ENCODE peak calls at places on chromosomes 2 and 18, in nine cellular contexts. Z, V, W, A, C, R, P, J and S are unnamed samples.

GRCh38 chr2:27509326-27509725 is 12.7 kb downstream of the GCKR start:
- DNase-seq in W (no peak), V (no peak), R (no peak), C (no peak), J (no peak), P (no peak), A (no peak), Z (no peak), S (no peak)

GRCh38 chr18:10230072-10230471 is 224.4 kb upstream of the APCDD1 start:
- DNase-seq in J (no peak), V (no peak), Z (peak), A (peak), R (peak), C (no peak), P (no peak), W (no peak), S (peak)

GRCh38 chr2:50820176-50820575 is 211.8 kb downstream of the NRXN1 start:
- DNase-seq in W (no peak), J (no peak), R (no peak), C (no peak), V (no peak), A (no peak), Z (no peak), P (no peak), S (no peak)

GRCh38 chr2:128595763-128596452 is 277.2 kb upstream of the HS6ST1 start:
- DNase-seq in J (no peak), Z (no peak), V (no peak), P (no peak), C (no peak), R (no peak), W (no peak), A (no peak), S (no peak)

GRCh38 chr18:63553117-63553516 is 10.9 kb downstream of the SERPINB12 start:
- DNase-seq in Z (no peak), V (no peak), P (no peak), R (no peak), C (no peak), A (peak), W (no peak), J (no peak), S (peak)

GRCh38 chr2:118529931-118530330 is 317.5 kb downstream of the EN1 start:
- DNase-seq in R (no peak), J (no peak), Z (no peak), W (no peak), P (no peak), C (no peak), A (no peak), V (no peak), S (no peak)

GRCh38 chr2:71846669-71847291 is 300.9 kb downstream of the CYP26B1 start:
- DNase-seq in R (peak), W (no peak), A (no peak), V (no peak), P (no peak), J (no peak), C (no peak), Z (no peak), S (no peak)

GRCh38 chr18:61662726-61663125 is 230.1 kb downstream of the RNF152 start:
- DNase-seq in R (no peak), V (no peak), Z (no peak), C (no peak), W (no peak), P (no peak), J (no peak), A (no peak), S (no peak)

GRCh38 chr2:240561325-240561971 is 1.3 kb downstream of the DUSP28 start:
- DNase-seq in W (no peak), J (peak), R (peak), A (no peak), C (no peak), P (peak), V (no peak), Z (no peak), S (peak)

GRCh38 chr2:22904126-22904684 is 480.8 kb upstream of the KLHL29 start:
- DNase-seq in C (peak), Z (peak), J (peak), R (no peak), P (no peak), V (peak), A (no peak), W (peak), S (peak)

GRCh38 chr2:22903616-22904015 is 481.4 kb upstream of the KLHL29 start:
- DNase-seq in V (no peak), W (no peak), A (no peak), P (no peak), R (no peak), J (no peak), Z (no peak), C (no peak), S (no peak)

GRCh38 chr2:22912398-22912797 is 472.6 kb upstream of the KLHL29 start:
- DNase-seq in C (no peak), J (no peak), W (peak), Z (no peak), V (no peak), P (no peak), A (no peak), R (no peak), S (no peak)

GRCh38 chr2:22902662-22903165 is 482.3 kb upstream of the KLHL29 start:
- DNase-seq in A (no peak), C (no peak), Z (no peak), R (no peak), J (no peak), V (no peak), W (no peak), P (no peak), S (no peak)

DNA sequence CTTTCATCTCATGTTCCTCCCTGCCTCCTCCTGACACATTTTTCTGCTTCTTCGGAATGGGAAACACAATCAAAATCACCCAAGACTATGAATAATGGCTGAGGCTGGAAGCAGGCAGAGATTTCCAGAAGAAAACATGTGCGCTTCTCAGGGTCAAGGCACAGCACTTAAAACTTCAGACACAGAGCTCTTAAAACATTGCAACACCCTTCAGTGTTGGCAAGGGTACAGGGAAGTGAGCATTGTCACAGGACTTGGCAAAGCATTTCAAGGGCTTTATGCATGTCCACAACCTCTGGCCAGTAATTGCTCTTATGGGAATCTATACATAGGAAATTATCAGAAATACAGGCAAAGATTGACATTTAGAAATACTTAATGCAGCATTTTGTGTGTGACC is 477.6 kb upstream of the KLHL29 start:
- DNase-seq in R (no peak), A (no peak), C (no peak), V (no peak), Z (no peak), P (no peak), J (no peak), W (no peak), S (no peak)
- H3K4me3 ChIP-seq in R (no peak), A (no peak), C (no peak), V (no peak), Z (no peak), P (no peak), J (no peak), W (no peak), S (no peak)

GRCh38 chr2:60317029-60317386 is 236.4 kb downstream of the BCL11A start:
- DNase-seq in R (no peak), W (no peak), P (no peak), V (no peak), J (no peak), A (no peak), C (no peak), Z (no peak), S (no peak)

GRCh38 chr2:60319031-60319547 is 234.4 kb downstream of the BCL11A start:
- DNase-seq in Z (no peak), C (no peak), R (no peak), P (no peak), A (no peak), V (no peak), J (no peak), W (no peak), S (no peak)

GRCh38 chr2:60316381-60317028 is 236.9 kb downstream of the BCL11A start:
- DNase-seq in J (no peak), C (no peak), P (no peak), W (no peak), A (no peak), Z (peak), R (no peak), V (no peak), S (no peak)

GRCh38 chr2:60317831-60318230 is 235.6 kb downstream of the BCL11A start:
- DNase-seq in J (no peak), P (peak), Z (no peak), A (no peak), C (no peak), R (no peak), W (no peak), V (no peak), S (no peak)

DNA sequence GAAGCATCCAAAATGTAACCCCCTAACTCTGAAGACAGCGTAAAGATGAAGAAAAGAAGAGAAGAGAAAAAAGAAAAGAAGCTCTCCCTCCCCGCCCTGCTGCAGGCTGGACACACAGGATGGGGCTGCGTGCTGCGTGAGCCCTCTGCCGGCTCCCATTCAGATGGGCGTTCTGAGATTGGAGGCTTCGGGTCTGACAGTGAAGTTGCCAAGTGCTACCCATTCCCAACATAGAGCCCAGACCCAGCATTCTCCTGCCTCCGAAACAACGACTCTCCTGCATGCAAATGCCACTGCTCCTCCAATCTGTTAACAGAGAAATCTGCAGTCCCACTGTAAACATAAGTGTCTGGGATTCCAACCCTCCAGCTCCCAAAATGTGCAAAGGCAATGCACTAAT is 234.9 kb downstream of the BCL11A start:
- DNase-seq in C (no peak), V (no peak), Z (no peak), J (no peak), P (no peak), W (no peak), R (no peak), A (no peak), S (no peak)
- TF ChIP-seq MAX in C (no peak), V (no peak), Z (no peak), J (no peak), P (no peak), W (no peak), R (no peak), A (no peak), S (no peak)

GRCh38 chr2:166337932-166338331 is 37.8 kb downstream of the SCN9A start:
- DNase-seq in W (no peak), A (no peak), C (no peak), V (no peak), J (no peak), R (no peak), Z (no peak), P (no peak), S (no peak)
- H3K4me3 ChIP-seq in W (no peak), A (no peak), C (no peak), V (no peak), J (no peak), R (no peak), Z (no peak), P (no peak), S (no peak)

DNA sequence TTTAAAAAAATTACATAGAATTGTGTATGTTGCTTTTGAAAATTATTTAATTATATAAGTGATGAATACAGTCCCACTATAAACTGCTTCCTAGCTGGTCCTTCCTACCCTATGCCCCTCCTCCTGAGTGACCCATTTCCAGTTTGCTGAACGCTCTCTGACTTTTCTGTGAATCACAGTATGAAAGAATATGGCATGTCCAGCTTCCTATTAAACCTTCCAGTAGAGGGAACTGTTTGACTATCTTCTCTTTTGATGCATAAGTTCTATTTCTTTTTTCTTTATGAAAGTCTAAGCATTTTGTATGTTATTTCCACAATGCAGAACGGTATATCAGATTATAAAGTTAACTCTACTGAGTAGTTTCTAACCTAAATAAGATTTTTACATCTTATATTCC is 41.3 kb downstream of the PSMG2 start:
- DNase-seq in V (peak), J (no peak), Z (peak), C (peak), W (peak), P (no peak), A (peak), R (peak), S (peak)
- TF ChIP-seq MAX in V (no peak), J (no peak), Z (no peak), C (no peak), W (no peak), P (no peak), A (no peak), R (no peak), S (no peak)

GRCh38 chr18:8828300-8828699 is 122.9 kb downstream of the MTCL1 start:
- DNase-seq in R (no peak), C (no peak), J (no peak), Z (no peak), W (no peak), A (no peak), P (no peak), V (no peak), S (no peak)

GRCh38 chr18:8831531-8831930 is 126.2 kb downstream of the MTCL1 start:
- DNase-seq in V (no peak), R (no peak), C (no peak), A (no peak), Z (no peak), J (no peak), P (no peak), W (no peak), S (no peak)

GRCh38 chr18:8833480-8833879 is 128.1 kb downstream of the MTCL1 start:
- DNase-seq in C (no peak), Z (no peak), V (no peak), W (no peak), R (no peak), P (no peak), A (no peak), J (no peak), S (no peak)

GRCh38 chr18:8828798-8829197 is 123.4 kb downstream of the MTCL1 start:
- DNase-seq in C (no peak), R (no peak), W (no peak), V (no peak), J (no peak), Z (no peak), A (no peak), P (no peak), S (peak)

GRCh38 chr18:8830067-8831060 is 125.0 kb downstream of the MTCL1 start:
- DNase-seq in R (no peak), W (no peak), P (no peak), J (no peak), Z (no peak), C (no peak), A (no peak), V (no peak), S (no peak)
- H3K4me3 ChIP-seq in R (no peak), W (no peak), P (no peak), J (no peak), Z (no peak), C (no peak), A (no peak), V (no peak), S (no peak)

GRCh38 chr2:173881886-173882285 is 83.3 kb downstream of the SP3 start:
- DNase-seq in Z (no peak), R (no peak), A (no peak), J (no peak), C (no peak), P (no peak), V (no peak), W (no peak), S (no peak)
- TF ChIP-seq MAX in Z (no peak), R (no peak), A (no peak), J (no peak), C (no peak), P (no peak), V (no peak), W (no peak), S (no peak)

DNA sequence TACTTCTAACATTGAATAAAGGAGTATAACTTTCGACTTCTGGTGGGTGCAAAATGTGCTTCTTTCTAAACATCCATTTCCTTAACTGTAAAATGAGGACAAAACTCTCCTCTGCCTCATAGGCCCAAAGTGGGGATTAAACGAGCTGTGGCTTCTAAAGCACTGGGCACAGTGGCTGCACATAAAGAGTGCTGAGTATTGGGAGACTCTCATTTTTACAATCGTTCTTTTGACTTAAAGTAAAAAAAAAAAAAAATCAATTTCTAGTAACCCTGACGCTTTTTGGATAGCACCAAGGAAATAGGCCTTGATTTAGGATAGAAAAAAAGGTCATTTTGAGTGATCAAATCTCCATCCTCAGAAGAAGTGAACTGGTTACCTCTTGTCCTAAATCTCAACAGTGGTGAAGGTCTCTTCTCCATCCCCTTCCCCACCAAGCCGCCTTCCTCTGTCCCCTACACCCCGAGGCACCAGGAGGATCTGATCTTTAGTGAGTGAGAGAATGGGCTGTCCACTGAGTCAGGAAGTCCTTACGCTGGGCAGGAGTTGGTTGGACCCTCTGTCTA is 161.6 kb downstream of the DDX1 start:
- DNase-seq in R (no peak), A (no peak), C (no peak), Z (no peak), J (peak), V (no peak), P (no peak), W (no peak), S (no peak)
- H3K4me3 ChIP-seq in R (no peak), A (no peak), C (no peak), Z (no peak), J (no peak), V (no peak), P (no peak), W (no peak), S (no peak)

GRCh38 chr2:175154670-175155082 is 13.3 kb downstream of the ATF2 start:
- DNase-seq in A (peak), V (no peak), P (no peak), Z (no peak), J (no peak), W (no peak), R (no peak), C (no peak), S (no peak)
- TF ChIP-seq MAX in A (no peak), V (no peak), P (no peak), Z (no peak), J (no peak), W (peak), R (no peak), C (no peak), S (no peak)

GRCh38 chr18:72180689-72181088 is 363.5 kb downstream of the CBLN2 start:
- DNase-seq in R (no peak), V (no peak), C (no peak), P (no peak), W (no peak), Z (no peak), J (no peak), A (no peak), S (no peak)
- H3K4me3 ChIP-seq in R (no peak), V (no peak), C (no peak), P (no peak), W (no peak), Z (no peak), J (no peak), A (no peak), S (no peak)